ENCODE peak calls at places on chromosomes 3 and 15, in ten cellular contexts. L, Z, F, A, M, I, S, T, O and K are unnamed samples.

GRCh38 chr3:11211531-11212300 is 57.4 kb downstream of the HRH1 start:
- DNase-seq in L (no peak), Z (no peak), F (no peak), A (no peak), M (no peak), I (no peak), S (no peak), T (peak), O (no peak), K (no peak)

GRCh38 chr3:152564454-152564853 is 270.5 kb upstream of the P2RY1 start:
- DNase-seq in L (no peak), Z (no peak), F (no peak), A (no peak), M (no peak), I (no peak), S (no peak), T (no peak), O (no peak), K (no peak)

GRCh38 chr15:70569718-70570231 is 193.6 kb downstream of the UACA start:
- DNase-seq in L (no peak), Z (no peak), F (no peak), A (no peak), M (no peak), I (peak), S (no peak), T (peak), O (no peak), K (peak)

GRCh38 chr3:114758828-114759709 is 388.0 kb downstream of the ZBTB20 start:
- DNase-seq in L (no peak), Z (no peak), F (no peak), A (no peak), M (no peak), I (peak), S (no peak), T (no peak), O (no peak), K (peak)

GRCh38 chr3:197337214-197337613 is 38.8 kb upstream of the DLG1 start:
- DNase-seq in L (no peak), Z (no peak), F (no peak), A (no peak), M (no peak), I (no peak), S (no peak), T (no peak), O (no peak), K (no peak)

GRCh38 chr3:134357261-134357913 is 16.9 kb downstream of the AMOTL2 start:
- DNase-seq in L (no peak), Z (no peak), F (no peak), A (no peak), M (no peak), I (no peak), S (no peak), T (peak), O (no peak), K (no peak)

GRCh38 chr3:123552095-123552714 is 32.6 kb downstream of the HACD2 start:
- DNase-seq in L (no peak), Z (no peak), F (no peak), A (no peak), M (no peak), I (peak), S (no peak), T (no peak), O (no peak), K (no peak)

GRCh38 chr15:82021992-82022391 is 23.8 kb downstream of the MEX3B start:
- DNase-seq in L (no peak), Z (no peak), F (peak), A (no peak), M (no peak), I (no peak), S (no peak), T (no peak), O (no peak), K (no peak)

GRCh38 chr15:38252481-38253311 is at the start of gene SPRED1:
- DNase-seq in L (no peak), Z (peak), F (peak), A (peak), M (no peak), I (peak), S (peak), T (peak), O (no peak), K (peak)

GRCh38 chr3:89560546-89560945 is 453.1 kb downstream of the EPHA3 start:
- DNase-seq in L (no peak), Z (no peak), F (no peak), A (no peak), M (no peak), I (no peak), S (no peak), T (no peak), O (no peak), K (no peak)

GRCh38 chr3:165185707-165186327 is 10.4 kb downstream of the SLITRK3 start:
- DNase-seq in L (peak), Z (peak), F (peak), A (peak), M (no peak), I (peak), S (no peak), T (no peak), O (no peak), K (peak)

GRCh38 chr3:177516130-177517011 is 319.1 kb upstream of the TBL1XR1 start:
- DNase-seq in L (no peak), Z (no peak), F (no peak), A (no peak), M (no peak), I (peak), S (no peak), T (no peak), O (no peak), K (no peak)

GRCh38 chr15:83850846-83851245 is 196.9 kb downstream of the ADAMTSL3 start:
- DNase-seq in L (no peak), Z (no peak), F (no peak), A (no peak), M (no peak), I (no peak), S (no peak), T (no peak), O (no peak), K (no peak)

GRCh38 chr3:88412346-88412745 is 262.6 kb downstream of the C3orf38 start:
- DNase-seq in L (no peak), Z (no peak), F (no peak), A (no peak), M (no peak), I (no peak), S (no peak), T (no peak), O (no peak), K (no peak)

GRCh38 chr3:192352142-192352541 is 375.2 kb downstream of the FGF12 start:
- DNase-seq in L (no peak), Z (no peak), F (no peak), A (no peak), M (no peak), I (no peak), S (no peak), T (no peak), O (no peak), K (no peak)

GRCh38 chr15:31062965-31063355 is 38.6 kb downstream of the TRPM1 start:
- DNase-seq in L (no peak), Z (no peak), F (no peak), A (no peak), M (no peak), I (no peak), S (no peak), T (no peak), O (no peak), K (no peak)

GRCh38 chr15:56327721-56328502 is 37.3 kb upstream of the TEX9 start:
- DNase-seq in L (no peak), Z (no peak), F (no peak), A (no peak), M (no peak), I (no peak), S (no peak), T (no peak), O (no peak), K (no peak)

GRCh38 chr3:137163241-137163916 is 205.6 kb downstream of the IL20RB start:
- DNase-seq in L (no peak), Z (no peak), F (no peak), A (no peak), M (no peak), I (no peak), S (no peak), T (no peak), O (no peak), K (no peak)

GRCh38 chr15:68633181-68634121 is 54.7 kb downstream of the CORO2B start:
- DNase-seq in L (no peak), Z (no peak), F (no peak), A (no peak), M (no peak), I (no peak), S (no peak), T (no peak), O (no peak), K (no peak)

GRCh38 chr15:66923438-66923881 is 141.9 kb upstream of the SMAD3 start:
- DNase-seq in L (no peak), Z (peak), F (no peak), A (peak), M (no peak), I (peak), S (no peak), T (no peak), O (peak), K (peak)

GRCh38 chr3:156642750-156643728 is 31.4 kb upstream of the TIPARP start:
- DNase-seq in L (no peak), Z (no peak), F (no peak), A (no peak), M (no peak), I (no peak), S (no peak), T (no peak), O (no peak), K (no peak)

GRCh38 chr3:58731673-58732072 is 65.1 kb upstream of the FAM3D start:
- DNase-seq in L (no peak), Z (no peak), F (no peak), A (no peak), M (no peak), I (no peak), S (no peak), T (no peak), O (no peak), K (peak)

GRCh38 chr15:80924278-80924677 is 65.3 kb downstream of the MESD start:
- DNase-seq in L (no peak), Z (no peak), F (no peak), A (no peak), M (no peak), I (no peak), S (no peak), T (no peak), O (no peak), K (no peak)

GRCh38 chr3:196517919-196518318 is 2.8 kb upstream of the SMCO1 start:
- DNase-seq in L (no peak), Z (no peak), F (no peak), A (no peak), M (no peak), I (no peak), S (no peak), T (no peak), O (no peak), K (no peak)

GRCh38 chr15:95292790-95293450 is 1037.6 kb upstream of the NR2F2 start:
- DNase-seq in L (no peak), Z (no peak), F (peak), A (no peak), M (no peak), I (no peak), S (no peak), T (no peak), O (no peak), K (no peak)